ENCODE peak calls at places on chromosomes 16 and 17, in four cellular contexts. P, Q, R and T are unnamed samples.

GRCh38 chr16:749010-749409 is 8.2 kb upstream of the CIAO3 start:
- DNase-seq in P (peak), Q (no peak), R (no peak), T (no peak)

GRCh38 chr17:74801896-74802295 is 25.8 kb upstream of the NAT9 start:
- DNase-seq in P (no peak), Q (no peak), R (no peak), T (no peak)

GRCh38 chr16:21276090-21276489 is 2.0 kb downstream of the CRYM start:
- DNase-seq in P (no peak), Q (no peak), R (no peak), T (no peak)

GRCh38 chr16:58498341-58499091 is 1.4 kb upstream of the NDRG4 start:
- DNase-seq in P (no peak), Q (no peak), R (no peak), T (no peak)

GRCh38 chr16:15671530-15672117 is 21.6 kb downstream of the NDE1 start:
- DNase-seq in P (no peak), Q (no peak), R (no peak), T (no peak)

GRCh38 chr17:76032780-76033108 is 5.6 kb upstream of the EVPL start:
- DNase-seq in P (no peak), Q (no peak), R (no peak), T (no peak)

GRCh38 chr16:252366-253337 is 18.0 kb downstream of the FAM234A start:
- DNase-seq in P (no peak), Q (no peak), R (no peak), T (no peak)

GRCh38 chr17:72931163-72931562 is 161.3 kb downstream of the SLC39A11 start:
- DNase-seq in P (no peak), Q (no peak), R (no peak), T (no peak)

GRCh38 chr17:6366144-6366755 is 68.7 kb downstream of the AIPL1 start:
- DNase-seq in P (peak), Q (no peak), R (no peak), T (no peak)

GRCh38 chr16:19266774-19267173 is 18.8 kb upstream of the CLEC19A start:
- DNase-seq in P (no peak), Q (no peak), R (no peak), T (no peak)

GRCh38 chr16:66468321-66468965 is 41.3 kb downstream of the BEAN1 start:
- DNase-seq in P (no peak), Q (no peak), R (no peak), T (peak)

GRCh38 chr16:47523342-47524006 is 62.3 kb downstream of the PHKB start:
- DNase-seq in P (no peak), Q (peak), R (no peak), T (no peak)

GRCh38 chr17:8753976-8754440 is 4.3 kb downstream of the SPDYE4 start:
- DNase-seq in P (no peak), Q (peak), R (no peak), T (no peak)

GRCh38 chr16:559411-560207 is 585 bp upstream of the PRR35 start:
- DNase-seq in P (no peak), Q (no peak), R (no peak), T (no peak)

GRCh38 chr16:87200637-87201036 is 116.6 kb downstream of the C16orf95 start:
- DNase-seq in P (no peak), Q (no peak), R (no peak), T (no peak)
- H3K4me3 ChIP-seq in P (no peak), Q (no peak), R (no peak), T (no peak)

GRCh38 chr17:30970757-30971567 is at the start of gene RNF135:
- DNase-seq in P (peak), Q (peak), R (peak), T (peak)
- TF ChIP-seq CTCF in P (peak), Q (no peak), R (peak), T (peak)

GRCh38 chr17:44916781-44917241 is 1.5 kb upstream of the GFAP start:
- DNase-seq in P (peak), Q (no peak), R (no peak), T (peak)
- H3K27ac ChIP-seq in P (no peak), Q (peak), R (no peak), T (no peak)

DNA sequence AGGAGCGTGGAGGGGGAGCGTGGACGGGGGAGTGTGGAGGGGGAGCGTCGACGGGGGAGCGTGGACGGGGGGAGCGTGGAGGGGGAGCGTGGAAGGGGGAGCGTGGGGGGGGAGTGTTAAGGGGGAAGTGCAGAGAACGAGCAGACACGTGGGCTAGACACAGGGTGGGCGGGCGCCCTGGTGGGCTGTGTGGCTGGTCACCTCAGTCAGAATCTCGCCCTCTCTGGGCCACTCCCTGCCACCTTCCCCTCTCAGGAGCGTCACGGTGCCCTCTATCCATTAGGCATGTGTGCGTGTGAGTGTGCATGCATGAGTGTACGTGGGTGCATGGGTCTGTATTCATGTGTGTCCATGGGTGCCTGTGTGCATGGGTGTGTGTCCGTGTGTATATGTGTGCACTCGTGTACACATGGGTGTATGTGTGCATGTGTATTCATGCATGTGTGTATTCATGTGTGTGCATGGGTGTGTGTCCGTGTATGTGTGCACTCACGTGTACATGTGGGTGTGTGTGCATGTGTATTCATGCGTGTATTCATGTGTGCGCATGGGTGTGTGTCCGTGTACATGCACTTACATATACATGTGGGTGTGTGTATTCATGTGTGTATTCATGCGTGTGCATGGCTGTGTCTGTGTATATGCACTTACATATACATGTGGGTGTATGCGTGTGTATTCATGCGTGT is 49.3 kb upstream of the PABPN1L start:
- DNase-seq in P (no peak), Q (no peak), R (no peak), T (no peak)
- H3K4me3 ChIP-seq in P (no peak), Q (no peak), R (no peak), T (no peak)

GRCh38 chr16:73176577-73177013 is 128.7 kb upstream of the ZFHX3 start:
- DNase-seq in P (peak), Q (peak), R (peak), T (no peak)
- TF ChIP-seq CTCF in P (peak), Q (peak), R (peak), T (peak)

GRCh38 chr16:28529124-28529523 is 9.7 kb downstream of the NUPR1 start:
- DNase-seq in P (peak), Q (no peak), R (no peak), T (no peak)
- H3K27ac ChIP-seq in P (peak), Q (no peak), R (no peak), T (no peak)